ENCODE peak calls at places on chromosomes 3 and 15, in six cellular contexts. One of them, this sample, is unnamed.

GRCh38 chr15:35151782-35152181 is 66.7 kb upstream of the NANOGP8 start:
- DNase-seq in posterior vena cava: no peak
- DNase-seq in A172: no peak
- DNase-seq in stimulated activated naive B cell treated with anti-CD40 and anti-IgM and Interleukin-4, amounts not matched to agents 10 μg/mL and 1 μg/mL and 100 μg/mL, for 72 hours: no peak
- DNase-seq in pulmonary artery endothelial cell: no peak
- DNase-seq in hepatic stellate cell: no peak
- DNase-seq in this sample: no peak

GRCh38 chr15:28989239-28989830 is 103.6 kb downstream of the APBA2 start:
- DNase-seq in posterior vena cava: peak
- DNase-seq in A172: no peak
- DNase-seq in stimulated activated naive B cell treated with anti-CD40 and anti-IgM and Interleukin-4, amounts not matched to agents 10 μg/mL and 1 μg/mL and 100 μg/mL, for 72 hours: no peak
- DNase-seq in pulmonary artery endothelial cell: no peak
- DNase-seq in hepatic stellate cell: no peak
- DNase-seq in this sample: no peak

GRCh38 chr3:124178531-124178930 is 186.6 kb upstream of the ROPN1 start:
- DNase-seq in posterior vena cava: no peak
- DNase-seq in A172: no peak
- DNase-seq in stimulated activated naive B cell treated with anti-CD40 and anti-IgM and Interleukin-4, amounts not matched to agents 10 μg/mL and 1 μg/mL and 100 μg/mL, for 72 hours: no peak
- DNase-seq in pulmonary artery endothelial cell: no peak
- DNase-seq in hepatic stellate cell: no peak
- DNase-seq in this sample: no peak

GRCh38 chr3:53217175-53217574 is 38.6 kb downstream of the TKT start:
- DNase-seq in posterior vena cava: peak
- DNase-seq in A172: no peak
- DNase-seq in stimulated activated naive B cell treated with anti-CD40 and anti-IgM and Interleukin-4, amounts not matched to agents 10 μg/mL and 1 μg/mL and 100 μg/mL, for 72 hours: no peak
- DNase-seq in pulmonary artery endothelial cell: no peak
- DNase-seq in hepatic stellate cell: no peak
- DNase-seq in this sample: no peak

GRCh38 chr15:77631790-77632551 is 741 bp downstream of the LINGO1 start:
- DNase-seq in posterior vena cava: no peak
- DNase-seq in A172: no peak
- DNase-seq in stimulated activated naive B cell treated with anti-CD40 and anti-IgM and Interleukin-4, amounts not matched to agents 10 μg/mL and 1 μg/mL and 100 μg/mL, for 72 hours: no peak
- DNase-seq in pulmonary artery endothelial cell: no peak
- DNase-seq in hepatic stellate cell: no peak
- DNase-seq in this sample: no peak

GRCh38 chr3:28840976-28841376 is 439.9 kb upstream of the RBMS3 start:
- DNase-seq in posterior vena cava: no peak
- DNase-seq in A172: peak
- DNase-seq in stimulated activated naive B cell treated with anti-CD40 and anti-IgM and Interleukin-4, amounts not matched to agents 10 μg/mL and 1 μg/mL and 100 μg/mL, for 72 hours: no peak
- DNase-seq in pulmonary artery endothelial cell: no peak
- DNase-seq in hepatic stellate cell: no peak
- DNase-seq in this sample: no peak

GRCh38 chr15:100252779-100253417 is 88.9 kb downstream of the ADAMTS17 start:
- DNase-seq in posterior vena cava: peak
- DNase-seq in A172: no peak
- DNase-seq in stimulated activated naive B cell treated with anti-CD40 and anti-IgM and Interleukin-4, amounts not matched to agents 10 μg/mL and 1 μg/mL and 100 μg/mL, for 72 hours: no peak
- DNase-seq in pulmonary artery endothelial cell: no peak
- DNase-seq in hepatic stellate cell: no peak
- DNase-seq in this sample: no peak

GRCh38 chr3:98003306-98003969 is 31.2 kb upstream of the RIOX2 start:
- DNase-seq in posterior vena cava: no peak
- DNase-seq in A172: no peak
- DNase-seq in stimulated activated naive B cell treated with anti-CD40 and anti-IgM and Interleukin-4, amounts not matched to agents 10 μg/mL and 1 μg/mL and 100 μg/mL, for 72 hours: no peak
- DNase-seq in pulmonary artery endothelial cell: no peak
- DNase-seq in hepatic stellate cell: no peak
- DNase-seq in this sample: no peak

GRCh38 chr3:110569073-110569472 is 502.5 kb upstream of the NECTIN3 start:
- DNase-seq in posterior vena cava: no peak
- DNase-seq in A172: no peak
- DNase-seq in stimulated activated naive B cell treated with anti-CD40 and anti-IgM and Interleukin-4, amounts not matched to agents 10 μg/mL and 1 μg/mL and 100 μg/mL, for 72 hours: no peak
- DNase-seq in pulmonary artery endothelial cell: no peak
- DNase-seq in hepatic stellate cell: no peak
- DNase-seq in this sample: no peak

GRCh38 chr3:138477120-138477519 is 42.7 kb downstream of the ESYT3 start:
- DNase-seq in posterior vena cava: no peak
- DNase-seq in A172: no peak
- DNase-seq in stimulated activated naive B cell treated with anti-CD40 and anti-IgM and Interleukin-4, amounts not matched to agents 10 μg/mL and 1 μg/mL and 100 μg/mL, for 72 hours: no peak
- DNase-seq in pulmonary artery endothelial cell: no peak
- DNase-seq in hepatic stellate cell: no peak
- DNase-seq in this sample: no peak

GRCh38 chr15:75663931-75664421 is 16.3 kb downstream of the SNX33 start:
- DNase-seq in posterior vena cava: no peak
- DNase-seq in A172: no peak
- DNase-seq in stimulated activated naive B cell treated with anti-CD40 and anti-IgM and Interleukin-4, amounts not matched to agents 10 μg/mL and 1 μg/mL and 100 μg/mL, for 72 hours: no peak
- DNase-seq in pulmonary artery endothelial cell: no peak
- DNase-seq in hepatic stellate cell: no peak
- DNase-seq in this sample: no peak

This sample was measured in glomerular endothelial cell.